ENCODE peak calls at places on chromosome 14, in eight cellular contexts. C is stomach, B is A549, O is tibial nerve, Z is ovary, L is suprapubic skin, U is HepG2, N is transverse colon. M is an unnamed sample.

GRCh38 chr14:104280902-104281767 is 142.7 kb downstream of the KIF26A start:
- DNase-seq in C (peak), B (no peak), Z (peak), N (no peak), O (no peak), L (peak), U (no peak), M (no peak)

GRCh38 chr14:31962920-31963319 is 114.2 kb upstream of the ARHGAP5 start:
- DNase-seq in B (no peak), U (no peak), Z (no peak), C (no peak), O (no peak), N (no peak), L (no peak), M (no peak)

GRCh38 chr14:53807108-53807507 is 149.5 kb downstream of the BMP4 start:
- DNase-seq in O (no peak), N (no peak), U (no peak), Z (no peak), C (no peak), L (no peak), B (no peak), M (no peak)

GRCh38 chr14:21136024-21136423 is 19.8 kb downstream of the OR5AU1 start:
- DNase-seq in L (no peak), O (no peak), C (no peak), N (no peak), U (peak), B (peak), Z (no peak), M (no peak)

GRCh38 chr14:67806228-67806627 is 10.2 kb downstream of the ZFYVE26 start:
- DNase-seq in O (no peak), N (no peak), L (no peak), U (no peak), C (no peak), B (no peak), Z (no peak), M (no peak)

GRCh38 chr14:27228053-27228452 is 630.2 kb upstream of the NOVA1 start:
- DNase-seq in Z (no peak), O (no peak), U (no peak), C (no peak), L (no peak), N (no peak), B (no peak), M (no peak)

GRCh38 chr14:35303149-35303548 is 11.0 kb downstream of the PSMA6 start:
- DNase-seq in U (no peak), C (no peak), Z (no peak), N (no peak), L (no peak), O (no peak), B (no peak), M (no peak)

GRCh38 chr14:55151601-55152000 is 22.5 kb downstream of the LGALS3 start:
- DNase-seq in N (no peak), L (no peak), O (no peak), C (no peak), B (no peak), Z (no peak), U (no peak), M (no peak)

GRCh38 chr14:103127861-103128598 is 4.8 kb downstream of the TNFAIP2 start:
- DNase-seq in Z (peak), N (no peak), L (no peak), U (no peak), O (no peak), C (no peak), B (no peak), M (no peak)

GRCh38 chr14:48575772-48576171 is 900.4 kb upstream of the MDGA2 start:
- DNase-seq in B (no peak), L (no peak), N (no peak), U (no peak), O (no peak), Z (no peak), C (no peak), M (no peak)

GRCh38 chr14:71206766-71207371 is 299.6 kb downstream of the PCNX1 start:
- DNase-seq in C (peak), N (no peak), L (no peak), O (no peak), Z (no peak), B (peak), U (no peak), M (peak)

GRCh38 chr14:51289169-51289568 is 49.1 kb downstream of the TMX1 start:
- DNase-seq in L (no peak), O (no peak), B (no peak), N (no peak), C (no peak), U (no peak), Z (no peak), M (no peak)

GRCh38 chr14:94696518-94696917 is 73.4 kb downstream of the GSC start:
- DNase-seq in O (no peak), U (no peak), B (no peak), N (no peak), L (no peak), Z (no peak), C (no peak), M (no peak)

GRCh38 chr14:69996197-69996596 is 117.0 kb downstream of the SMOC1 start:
- DNase-seq in U (no peak), Z (no peak), N (no peak), L (no peak), B (no peak), C (no peak), O (no peak), M (no peak)

GRCh38 chr14:72621387-72622065 is 272.4 kb downstream of the DPF3 start:
- DNase-seq in U (no peak), N (no peak), Z (no peak), O (no peak), L (no peak), C (no peak), B (no peak), M (no peak)

GRCh38 chr14:103161054-103161397 is 37.8 kb downstream of the TNFAIP2 start:
- DNase-seq in L (no peak), N (no peak), O (no peak), Z (no peak), C (no peak), B (no peak), U (no peak), M (no peak)

GRCh38 chr14:76456891-76457586 is 81.1 kb downstream of the ESRRB start:
- DNase-seq in C (no peak), U (no peak), L (no peak), B (no peak), O (no peak), N (no peak), Z (no peak), M (no peak)

GRCh38 chr14:43360239-43360638 is 1146.8 kb downstream of the FSCB start:
- DNase-seq in U (no peak), Z (no peak), B (no peak), N (no peak), L (no peak), C (no peak), O (no peak), M (peak)

GRCh38 chr14:51002406-51002984 is 58.2 kb upstream of the PYGL start:
- DNase-seq in N (no peak), O (no peak), B (no peak), L (no peak), C (no peak), U (no peak), Z (no peak), M (no peak)

GRCh38 chr14:36070056-36071043 is 106.2 kb downstream of the PTCSC3 start:
- DNase-seq in O (peak), C (peak), N (peak), Z (no peak), U (peak), B (peak), L (no peak), M (no peak)

GRCh38 chr14:90956273-90956672 is 104.2 kb downstream of the RPS6KA5 start:
- DNase-seq in U (no peak), B (no peak), O (no peak), L (no peak), Z (no peak), C (no peak), N (no peak), M (no peak)

GRCh38 chr14:54599932-54600331 is 33.0 kb downstream of the SAMD4A start:
- DNase-seq in C (no peak), O (no peak), Z (no peak), U (no peak), N (no peak), B (no peak), L (no peak), M (no peak)

GRCh38 chr14:91258021-91258618 is 13.6 kb upstream of the GPR68 start:
- DNase-seq in B (no peak), O (no peak), U (no peak), N (peak), L (no peak), C (no peak), Z (no peak), M (peak)

GRCh38 chr14:72892103-72892878 is 1.6 kb downstream of the DPF3 start:
- DNase-seq in O (no peak), Z (peak), C (no peak), N (peak), U (no peak), B (no peak), L (no peak), M (no peak)

GRCh38 chr14:34297786-34298520 is 164.1 kb downstream of the SPTSSA start:
- DNase-seq in U (peak), C (no peak), N (no peak), B (no peak), O (no peak), Z (no peak), L (no peak), M (no peak)

GRCh38 chr14:104196461-104197180 is 58.2 kb downstream of the KIF26A start:
- DNase-seq in C (no peak), B (no peak), O (no peak), N (no peak), Z (no peak), U (no peak), L (no peak), M (no peak)

GRCh38 chr14:34203271-34203722 is 252.4 kb upstream of the EGLN3 start:
- DNase-seq in L (no peak), O (no peak), N (no peak), B (no peak), C (no peak), Z (no peak), U (no peak), M (no peak)

DNA sequence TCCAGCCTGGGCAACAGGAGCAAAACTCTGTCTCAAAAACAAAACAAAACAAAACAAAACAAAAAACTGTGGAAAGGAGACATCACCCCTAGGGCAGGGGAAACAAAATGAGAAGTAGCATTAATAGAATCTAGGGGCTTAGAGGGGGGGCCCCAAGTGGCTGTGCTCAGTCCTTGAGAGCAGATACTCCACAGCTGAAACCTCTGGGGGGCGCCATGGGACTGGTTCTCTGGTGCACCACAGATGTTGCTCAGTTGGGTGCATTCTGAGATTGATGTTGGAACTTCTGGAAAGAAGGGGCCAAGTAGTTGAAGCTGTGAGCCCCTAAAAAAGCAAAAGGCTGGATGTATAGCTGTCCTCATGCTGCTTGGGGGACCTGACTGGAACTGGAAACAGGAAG is 11.8 kb upstream of the SYNE2 start:
- DNase-seq in B (no peak), Z (no peak), O (no peak), C (peak), L (no peak), N (peak), U (peak), M (no peak)
- TF ChIP-seq EP300 in B (no peak), Z (no peak), O (no peak), C (no peak), L (no peak), N (no peak), U (no peak), M (no peak)

GRCh38 chr14:98194821-98195220 is 1077.2 kb downstream of the BCL11B start:
- DNase-seq in B (no peak), L (no peak), N (no peak), U (no peak), C (no peak), Z (no peak), O (no peak), M (no peak)

GRCh38 chr14:98192946-98193345 is 1079.1 kb downstream of the BCL11B start:
- DNase-seq in U (no peak), C (no peak), Z (no peak), O (no peak), B (no peak), L (no peak), N (no peak), M (no peak)

GRCh38 chr14:98197933-98198332 is 1074.1 kb downstream of the BCL11B start:
- DNase-seq in L (no peak), B (no peak), O (no peak), C (no peak), Z (no peak), U (no peak), N (no peak), M (no peak)

GRCh38 chr14:98198385-98198784 is 1073.6 kb downstream of the BCL11B start:
- DNase-seq in Z (no peak), C (no peak), B (no peak), N (peak), U (no peak), O (no peak), L (no peak), M (no peak)

GRCh38 chr14:98195256-98195655 is 1076.7 kb downstream of the BCL11B start:
- DNase-seq in Z (no peak), N (no peak), B (no peak), O (no peak), L (no peak), C (no peak), U (no peak), M (no peak)
- TF ChIP-seq EP300 in Z (no peak), N (no peak), B (no peak), O (no peak), L (no peak), C (no peak), U (no peak), M (no peak)

GRCh38 chr14:96801931-96802330 is 4.7 kb downstream of the VRK1 start:
- DNase-seq in O (no peak), N (no peak), U (no peak), C (no peak), B (no peak), L (no peak), Z (no peak), M (no peak)
- TF ChIP-seq EP300 in O (no peak), N (no peak), U (no peak), C (no peak), B (no peak), L (no peak), Z (no peak), M (no peak)

GRCh38 chr14:88955470-88955869 is 131.0 kb downstream of the TTC8 start:
- DNase-seq in O (no peak), Z (no peak), B (no peak), U (no peak), C (no peak), N (no peak), L (no peak), M (no peak)
- TF ChIP-seq EP300 in O (no peak), Z (no peak), B (no peak), U (no peak), C (no peak), N (no peak), L (no peak), M (no peak)

GRCh38 chr14:61106627-61107147 is 125.6 kb downstream of the SLC38A6 start:
- DNase-seq in N (no peak), B (no peak), U (no peak), O (no peak), Z (no peak), L (no peak), C (no peak), M (no peak)

GRCh38 chr14:61104358-61104757 is 123.3 kb downstream of the SLC38A6 start:
- DNase-seq in L (no peak), U (no peak), Z (no peak), O (no peak), N (no peak), B (no peak), C (no peak), M (no peak)

GRCh38 chr14:61101803-61102548 is 120.9 kb downstream of the SLC38A6 start:
- DNase-seq in U (no peak), L (no peak), O (no peak), C (no peak), Z (no peak), B (no peak), N (no peak), M (no peak)

GRCh38 chr14:61102549-61103466 is 121.8 kb downstream of the SLC38A6 start:
- DNase-seq in C (peak), B (no peak), N (no peak), Z (no peak), L (no peak), O (no peak), U (peak), M (no peak)

DNA sequence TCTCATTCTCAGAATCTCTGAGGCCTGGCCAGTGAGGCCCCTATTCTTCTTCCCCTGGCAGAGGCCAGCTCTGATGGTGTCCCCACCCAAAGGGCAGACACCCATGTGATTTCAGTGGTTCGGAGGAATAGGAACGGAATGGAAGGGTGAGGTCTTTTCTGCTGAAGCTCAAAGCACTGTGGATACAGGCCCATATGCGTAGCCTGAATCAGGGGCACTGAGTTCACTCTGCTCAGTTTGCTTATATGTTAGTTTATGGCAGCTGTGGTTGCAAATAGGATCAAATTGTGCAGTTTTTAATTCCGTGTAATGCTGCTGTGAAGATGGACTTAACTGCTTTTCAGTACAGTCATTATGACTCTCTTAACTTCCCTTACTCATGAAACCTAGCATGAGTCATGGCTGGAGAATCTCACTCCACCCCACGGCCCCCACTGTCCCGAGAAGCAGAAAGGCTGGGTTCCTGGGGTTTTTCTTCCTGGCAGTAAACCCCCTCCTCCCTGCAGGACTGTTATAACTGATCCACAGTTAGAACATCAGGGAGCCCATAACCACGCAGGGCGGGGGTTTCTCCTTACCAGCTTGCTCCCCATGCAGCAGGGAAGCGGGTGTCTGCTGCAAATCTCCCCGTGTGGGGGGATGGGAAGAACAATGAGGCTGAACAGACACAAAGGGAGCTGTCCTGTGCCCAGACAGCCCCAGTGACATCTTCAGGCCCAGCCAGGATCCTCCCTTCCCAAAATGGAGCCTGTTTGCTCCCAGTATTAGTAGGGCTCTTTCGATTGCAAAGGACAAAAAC is 122.7 kb downstream of the SLC38A6 start:
- DNase-seq in L (no peak), O (no peak), U (peak), Z (peak), C (no peak), B (peak), N (peak), M (peak)
- TF ChIP-seq EP300 in L (no peak), O (no peak), U (peak), Z (no peak), C (no peak), B (peak), N (no peak), M (no peak)